ENCODE peak calls at places on chromosomes 2 and 18, in five cellular contexts. One of them, this sample, is unnamed.

GRCh38 chr2:4930704-4931103 is 761.5 kb upstream of the SOX11 start:
- DNase-seq in lower lobe of right lung: no peak
- DNase-seq in fibroblast of lung: no peak
- DNase-seq in AG04450: no peak
- DNase-seq in choroid plexus epithelial cell: no peak
- DNase-seq in this sample: no peak

GRCh38 chr18:79452190-79452990 is 56.7 kb downstream of the NFATC1 start:
- DNase-seq in lower lobe of right lung: no peak
- DNase-seq in fibroblast of lung: peak
- DNase-seq in AG04450: no peak
- DNase-seq in choroid plexus epithelial cell: no peak
- DNase-seq in this sample: no peak

GRCh38 chr18:22055466-22055865 is 113.9 kb upstream of the GATA6 start:
- DNase-seq in lower lobe of right lung: no peak
- DNase-seq in fibroblast of lung: no peak
- DNase-seq in AG04450: no peak
- DNase-seq in choroid plexus epithelial cell: no peak
- DNase-seq in this sample: no peak

GRCh38 chr2:238379096-238379810 is 47.5 kb upstream of the ASB1 start:
- DNase-seq in lower lobe of right lung: peak
- DNase-seq in fibroblast of lung: peak
- DNase-seq in AG04450: no peak
- DNase-seq in choroid plexus epithelial cell: peak
- DNase-seq in this sample: peak

GRCh38 chr2:3571284-3571683 is 3.8 kb upstream of the RPS7 start:
- DNase-seq in lower lobe of right lung: no peak
- DNase-seq in fibroblast of lung: peak
- DNase-seq in AG04450: no peak
- DNase-seq in choroid plexus epithelial cell: no peak
- DNase-seq in this sample: no peak

GRCh38 chr2:3168230-3168891 is 209.3 kb downstream of the EIPR1 start:
- DNase-seq in lower lobe of right lung: no peak
- DNase-seq in fibroblast of lung: peak
- DNase-seq in AG04450: no peak
- DNase-seq in choroid plexus epithelial cell: peak
- DNase-seq in this sample: peak

GRCh38 chr2:14514001-14514400 is 118.5 kb upstream of the LRATD1 start:
- DNase-seq in lower lobe of right lung: no peak
- DNase-seq in fibroblast of lung: no peak
- DNase-seq in AG04450: no peak
- DNase-seq in choroid plexus epithelial cell: peak
- DNase-seq in this sample: no peak

GRCh38 chr2:31317387-31317786 is 83.4 kb downstream of the EHD3 start:
- DNase-seq in lower lobe of right lung: no peak
- DNase-seq in fibroblast of lung: no peak
- DNase-seq in AG04450: no peak
- DNase-seq in choroid plexus epithelial cell: no peak
- DNase-seq in this sample: no peak

GRCh38 chr18:77984178-77984577 is 734.5 kb downstream of the GALR1 start:
- DNase-seq in lower lobe of right lung: no peak
- DNase-seq in fibroblast of lung: no peak
- DNase-seq in AG04450: no peak
- DNase-seq in choroid plexus epithelial cell: no peak
- DNase-seq in this sample: no peak

GRCh38 chr2:211068108-211068780 is 511.8 kb downstream of the CPS1 start:
- DNase-seq in lower lobe of right lung: no peak
- DNase-seq in fibroblast of lung: no peak
- DNase-seq in AG04450: no peak
- DNase-seq in choroid plexus epithelial cell: no peak
- DNase-seq in this sample: no peak

GRCh38 chr2:226447896-226448295 is 351.7 kb downstream of the IRS1 start:
- DNase-seq in lower lobe of right lung: no peak
- DNase-seq in fibroblast of lung: peak
- DNase-seq in AG04450: no peak
- DNase-seq in choroid plexus epithelial cell: peak
- DNase-seq in this sample: no peak

GRCh38 chr2:197868136-197868535 is 63.7 kb downstream of the PLCL1 start:
- DNase-seq in lower lobe of right lung: no peak
- DNase-seq in fibroblast of lung: no peak
- DNase-seq in AG04450: no peak
- DNase-seq in choroid plexus epithelial cell: no peak
- DNase-seq in this sample: no peak

GRCh38 chr2:101699939-101700442 is 2.5 kb downstream of the MAP4K4 start:
- DNase-seq in lower lobe of right lung: no peak
- DNase-seq in fibroblast of lung: peak
- DNase-seq in AG04450: no peak
- DNase-seq in choroid plexus epithelial cell: no peak
- DNase-seq in this sample: peak

GRCh38 chr18:9612989-9613388 is 1.4 kb downstream of the PPP4R1 start:
- DNase-seq in lower lobe of right lung: no peak
- DNase-seq in fibroblast of lung: no peak
- DNase-seq in AG04450: no peak
- DNase-seq in choroid plexus epithelial cell: no peak
- DNase-seq in this sample: no peak

GRCh38 chr2:36477744-36478143 is 120.2 kb downstream of the FEZ2 start:
- DNase-seq in lower lobe of right lung: no peak
- DNase-seq in fibroblast of lung: no peak
- DNase-seq in AG04450: no peak
- DNase-seq in choroid plexus epithelial cell: no peak
- DNase-seq in this sample: peak

GRCh38 chr2:229777716-229778115 is 63.4 kb upstream of the DNER start:
- DNase-seq in lower lobe of right lung: no peak
- DNase-seq in fibroblast of lung: no peak
- DNase-seq in AG04450: no peak
- DNase-seq in choroid plexus epithelial cell: peak
- DNase-seq in this sample: no peak

GRCh38 chr2:229784791-229785190 is 70.4 kb upstream of the DNER start:
- DNase-seq in lower lobe of right lung: no peak
- DNase-seq in fibroblast of lung: peak
- DNase-seq in AG04450: no peak
- DNase-seq in choroid plexus epithelial cell: peak
- DNase-seq in this sample: no peak

GRCh38 chr2:229779650-229780049 is 65.3 kb upstream of the DNER start:
- DNase-seq in lower lobe of right lung: no peak
- DNase-seq in fibroblast of lung: peak
- DNase-seq in AG04450: no peak
- DNase-seq in choroid plexus epithelial cell: peak
- DNase-seq in this sample: no peak

GRCh38 chr2:229783108-229783721 is 68.9 kb upstream of the DNER start:
- DNase-seq in lower lobe of right lung: no peak
- DNase-seq in fibroblast of lung: no peak
- DNase-seq in AG04450: no peak
- DNase-seq in choroid plexus epithelial cell: no peak
- DNase-seq in this sample: no peak

GRCh38 chr2:229780856-229781773 is 66.8 kb upstream of the DNER start:
- DNase-seq in lower lobe of right lung: no peak
- DNase-seq in fibroblast of lung: peak
- DNase-seq in AG04450: peak
- DNase-seq in choroid plexus epithelial cell: peak
- DNase-seq in this sample: peak
- TF ChIP-seq CTCF in lower lobe of right lung: peak
- TF ChIP-seq CTCF in fibroblast of lung: peak
- TF ChIP-seq CTCF in AG04450: peak
- TF ChIP-seq CTCF in choroid plexus epithelial cell: peak
- TF ChIP-seq CTCF in this sample: peak

GRCh38 chr2:221567809-221568208 is 4.3 kb downstream of the EPHA4 start:
- DNase-seq in lower lobe of right lung: no peak
- DNase-seq in fibroblast of lung: peak
- DNase-seq in AG04450: no peak
- DNase-seq in choroid plexus epithelial cell: no peak
- DNase-seq in this sample: no peak

GRCh38 chr2:221569342-221570278 is 2.5 kb downstream of the EPHA4 start:
- DNase-seq in lower lobe of right lung: no peak
- DNase-seq in fibroblast of lung: no peak
- DNase-seq in AG04450: no peak
- DNase-seq in choroid plexus epithelial cell: no peak
- DNase-seq in this sample: no peak

GRCh38 chr2:221570321-221571107 is 1.6 kb downstream of the EPHA4 start:
- DNase-seq in lower lobe of right lung: no peak
- DNase-seq in fibroblast of lung: peak
- DNase-seq in AG04450: no peak
- DNase-seq in choroid plexus epithelial cell: peak
- DNase-seq in this sample: no peak

GRCh38 chr2:221568299-221568698 is 3.8 kb downstream of the EPHA4 start:
- DNase-seq in lower lobe of right lung: no peak
- DNase-seq in fibroblast of lung: no peak
- DNase-seq in AG04450: no peak
- DNase-seq in choroid plexus epithelial cell: no peak
- DNase-seq in this sample: no peak

DNA sequence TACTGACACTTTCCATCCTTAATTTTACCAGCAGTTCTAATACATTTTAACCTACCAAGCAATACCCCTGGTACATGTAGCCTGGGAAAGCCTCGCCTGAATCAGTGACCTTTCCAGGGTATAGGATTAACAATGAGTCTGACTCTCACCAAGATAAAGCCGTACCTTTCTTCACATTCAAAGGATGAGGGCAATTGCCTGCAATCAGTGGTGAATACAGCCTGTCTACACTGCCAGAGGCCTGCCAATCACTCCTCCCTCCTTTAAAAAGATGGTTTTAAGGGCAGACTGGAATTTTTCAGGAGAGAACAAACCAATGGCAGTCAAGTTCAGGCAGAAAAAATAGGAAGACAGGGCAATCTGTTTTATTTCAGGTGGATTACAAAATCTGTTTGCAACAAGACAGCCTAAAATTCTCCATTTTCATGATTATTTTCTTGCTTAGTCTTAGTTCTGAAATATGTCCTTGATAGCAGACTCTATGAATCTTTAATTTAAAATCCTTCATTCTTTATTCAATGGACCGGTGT is 4.8 kb downstream of the EPHA4 start:
- DNase-seq in lower lobe of right lung: no peak
- DNase-seq in fibroblast of lung: no peak
- DNase-seq in AG04450: no peak
- DNase-seq in choroid plexus epithelial cell: no peak
- DNase-seq in this sample: no peak
- H3K4me3 ChIP-seq in lower lobe of right lung: no peak
- H3K4me3 ChIP-seq in fibroblast of lung: no peak
- H3K4me3 ChIP-seq in AG04450: no peak
- H3K4me3 ChIP-seq in choroid plexus epithelial cell: no peak
- H3K4me3 ChIP-seq in this sample: no peak

GRCh38 chr2:208148803-208149202 is 2.8 kb upstream of the CRYGB start:
- DNase-seq in lower lobe of right lung: no peak
- DNase-seq in fibroblast of lung: no peak
- DNase-seq in AG04450: no peak
- DNase-seq in choroid plexus epithelial cell: no peak
- DNase-seq in this sample: no peak
- TF ChIP-seq CTCF in lower lobe of right lung: no peak
- TF ChIP-seq CTCF in fibroblast of lung: no peak
- TF ChIP-seq CTCF in AG04450: no peak
- TF ChIP-seq CTCF in choroid plexus epithelial cell: peak
- TF ChIP-seq CTCF in this sample: peak

DNA sequence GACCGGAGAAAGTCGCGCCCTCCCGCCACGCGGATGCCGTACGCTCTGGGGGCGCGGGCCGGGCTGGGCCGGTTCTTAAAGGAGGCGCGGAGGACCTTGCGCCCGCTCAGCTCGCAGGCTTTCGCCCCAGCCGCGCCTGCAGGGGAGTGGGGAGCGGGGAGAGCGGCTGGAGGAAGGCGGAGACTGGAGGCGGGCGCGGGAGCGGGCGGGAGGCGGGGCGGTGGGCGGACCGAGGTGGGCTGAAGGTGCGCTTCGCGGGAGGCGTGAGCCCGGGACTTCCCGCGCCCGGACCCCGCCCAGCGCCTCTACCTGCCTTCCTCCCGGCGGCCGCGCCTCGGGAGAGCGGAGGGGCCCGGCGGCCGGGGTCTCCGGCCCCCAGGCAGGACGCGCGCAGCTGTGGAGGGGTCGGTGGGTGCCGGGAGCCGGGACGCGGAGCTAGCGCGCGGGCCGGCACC is at the start of gene ADRA2B:
- DNase-seq in lower lobe of right lung: peak
- DNase-seq in fibroblast of lung: peak
- DNase-seq in AG04450: no peak
- DNase-seq in choroid plexus epithelial cell: peak
- DNase-seq in this sample: peak
- H3K4me3 ChIP-seq in lower lobe of right lung: peak
- H3K4me3 ChIP-seq in fibroblast of lung: no peak
- H3K4me3 ChIP-seq in AG04450: no peak
- H3K4me3 ChIP-seq in choroid plexus epithelial cell: peak
- H3K4me3 ChIP-seq in this sample: peak

GRCh38 chr2:53859354-53860159 is at the start of gene GPR75:
- DNase-seq in lower lobe of right lung: peak
- DNase-seq in fibroblast of lung: peak
- DNase-seq in AG04450: no peak
- DNase-seq in choroid plexus epithelial cell: peak
- DNase-seq in this sample: peak
- TF ChIP-seq CTCF in lower lobe of right lung: no peak
- TF ChIP-seq CTCF in fibroblast of lung: no peak
- TF ChIP-seq CTCF in AG04450: no peak
- TF ChIP-seq CTCF in choroid plexus epithelial cell: no peak
- TF ChIP-seq CTCF in this sample: no peak

DNA sequence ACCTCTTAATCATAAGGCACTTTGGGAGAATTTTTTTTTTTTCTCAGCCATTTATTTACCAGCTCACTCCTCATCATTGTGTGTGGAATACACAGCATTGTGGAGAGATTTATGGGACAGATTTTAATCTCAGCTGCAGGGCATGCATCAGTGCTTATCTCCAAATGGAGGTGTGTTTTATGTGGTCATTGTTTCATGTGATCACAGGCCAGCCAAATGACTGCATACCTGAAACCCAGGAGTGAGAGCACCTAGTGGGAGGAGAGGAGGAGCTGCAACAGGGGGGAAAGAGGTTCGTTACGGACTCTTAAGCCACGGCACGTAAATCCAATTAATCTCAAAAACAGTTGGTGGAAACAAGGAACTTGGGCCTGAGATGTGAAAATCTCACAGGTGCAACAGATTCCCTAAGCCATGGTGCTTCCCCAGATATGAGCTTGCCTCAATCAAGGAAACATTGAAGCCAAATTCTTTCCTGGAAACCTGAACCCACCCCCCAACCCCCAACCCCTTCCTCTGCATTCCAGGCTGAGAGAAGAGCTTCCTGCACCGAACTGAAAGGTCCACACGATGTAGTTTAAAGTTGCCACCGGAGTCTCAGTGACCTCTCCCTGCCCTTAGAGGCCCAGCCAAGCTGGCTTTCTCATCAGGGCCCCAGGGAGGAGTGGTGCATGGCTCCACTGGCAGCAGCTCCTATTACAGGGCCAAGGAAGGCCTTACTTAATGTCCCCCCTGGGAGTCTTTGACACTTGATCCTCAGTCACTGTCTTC is 167.4 kb downstream of the C1D start:
- DNase-seq in lower lobe of right lung: no peak
- DNase-seq in fibroblast of lung: no peak
- DNase-seq in AG04450: no peak
- DNase-seq in choroid plexus epithelial cell: peak
- DNase-seq in this sample: no peak
- H3K4me3 ChIP-seq in lower lobe of right lung: no peak
- H3K4me3 ChIP-seq in fibroblast of lung: no peak
- H3K4me3 ChIP-seq in AG04450: no peak
- H3K4me3 ChIP-seq in choroid plexus epithelial cell: no peak
- H3K4me3 ChIP-seq in this sample: no peak

This sample was measured in fibroblast of villous mesenchyme.